ENCODE peak calls at places on chromosomes 13 and 19, in four cellular contexts. One of them, this sample, is unnamed.
A peak's percentile ranks its signal among the peaks of the same experiment; 100 is the strongest.

GRCh38 chr13:87788363-87788762 is 117.2 kb downstream of the SLITRK5 start:
- DNase-seq in C1 segment of cervical spinal cord: no peak
- DNase-seq in renal cortical epithelial cell: no peak
- DNase-seq in HS-5: no peak
- DNase-seq in this sample: no peak

GRCh38 chr13:98975822-98976261 is 2.0 kb downstream of the DOCK9 start:
- DNase-seq in HS-5: no peak
- DNase-seq in C1 segment of cervical spinal cord: no peak
- DNase-seq in renal cortical epithelial cell: peak; percentile 51
- DNase-seq in this sample: no peak

GRCh38 chr13:34458756-34459462 is 483.2 kb upstream of the NBEA start:
- DNase-seq in renal cortical epithelial cell: no peak
- DNase-seq in C1 segment of cervical spinal cord: no peak
- DNase-seq in HS-5: no peak
- DNase-seq in this sample: no peak

GRCh38 chr19:15173746-15174404 is 26.9 kb downstream of the NOTCH3 start:
- DNase-seq in C1 segment of cervical spinal cord: no peak
- DNase-seq in renal cortical epithelial cell: peak; percentile 13
- DNase-seq in HS-5: no peak
- DNase-seq in this sample: no peak

GRCh38 chr13:110518150-110518525 is 43.4 kb downstream of the RAB20 start:
- DNase-seq in HS-5: no peak
- DNase-seq in renal cortical epithelial cell: no peak
- DNase-seq in C1 segment of cervical spinal cord: no peak
- DNase-seq in this sample: no peak

GRCh38 chr19:18091217-18091608 is 4.5 kb upstream of the IL12RB1 start:
- DNase-seq in renal cortical epithelial cell: no peak
- DNase-seq in C1 segment of cervical spinal cord: no peak
- DNase-seq in HS-5: no peak
- DNase-seq in this sample: peak; percentile 17

GRCh38 chr19:14073925-14074838 is 1.6 kb downstream of the MISP3 start:
- DNase-seq in C1 segment of cervical spinal cord: no peak
- DNase-seq in HS-5: peak; percentile 35
- DNase-seq in renal cortical epithelial cell: no peak
- DNase-seq in this sample: no peak

GRCh38 chr13:50693755-50694154 is 149.7 kb downstream of the DLEU7 start:
- DNase-seq in C1 segment of cervical spinal cord: no peak
- DNase-seq in renal cortical epithelial cell: no peak
- DNase-seq in HS-5: no peak
- DNase-seq in this sample: peak; percentile 6

GRCh38 chr13:28117689-28118377 is 17.5 kb upstream of the FLT3 start:
- DNase-seq in HS-5: no peak
- DNase-seq in renal cortical epithelial cell: no peak
- DNase-seq in C1 segment of cervical spinal cord: no peak
- DNase-seq in this sample: no peak

GRCh38 chr13:23384111-23384510 is 49.4 kb downstream of the SACS start:
- DNase-seq in C1 segment of cervical spinal cord: no peak
- DNase-seq in renal cortical epithelial cell: peak; percentile 82
- DNase-seq in HS-5: no peak
- DNase-seq in this sample: no peak

GRCh38 chr13:36030670-36031331 is 100.4 kb downstream of the DCLK1 start:
- DNase-seq in HS-5: no peak
- DNase-seq in C1 segment of cervical spinal cord: no peak
- DNase-seq in renal cortical epithelial cell: no peak
- DNase-seq in this sample: no peak

GRCh38 chr19:5905072-5905778 is 553 bp downstream of the VMAC start:
- DNase-seq in HS-5: no peak
- DNase-seq in C1 segment of cervical spinal cord: no peak
- DNase-seq in renal cortical epithelial cell: no peak
- DNase-seq in this sample: no peak

GRCh38 chr13:99265823-99266426 is 7.7 kb upstream of the GPR18 start:
- DNase-seq in renal cortical epithelial cell: peak; percentile 56
- DNase-seq in HS-5: no peak
- DNase-seq in C1 segment of cervical spinal cord: no peak
- DNase-seq in this sample: no peak

GRCh38 chr13:112897603-112897955 is 71.4 kb upstream of the MCF2L start:
- DNase-seq in renal cortical epithelial cell: no peak
- DNase-seq in HS-5: no peak
- DNase-seq in C1 segment of cervical spinal cord: no peak
- DNase-seq in this sample: no peak

GRCh38 chr19:30070970-30071632 is 129.1 kb downstream of the URI1 start:
- DNase-seq in HS-5: no peak
- DNase-seq in C1 segment of cervical spinal cord: no peak
- DNase-seq in renal cortical epithelial cell: no peak
- DNase-seq in this sample: no peak

GRCh38 chr19:18762125-18763023 is 28.7 kb downstream of the COMP start:
- DNase-seq in C1 segment of cervical spinal cord: peak; percentile 15
- DNase-seq in renal cortical epithelial cell: peak; percentile 71
- DNase-seq in HS-5: no peak
- DNase-seq in this sample: no peak

GRCh38 chr19:13029301-13029880 is 34.1 kb downstream of the NFIX start:
- DNase-seq in renal cortical epithelial cell: no peak
- DNase-seq in HS-5: no peak
- DNase-seq in C1 segment of cervical spinal cord: no peak
- DNase-seq in this sample: no peak

GRCh38 chr13:66640231-66640630 is 589.9 kb downstream of the PCDH9 start:
- DNase-seq in C1 segment of cervical spinal cord: no peak
- DNase-seq in HS-5: no peak
- DNase-seq in renal cortical epithelial cell: peak; percentile 91
- DNase-seq in this sample: no peak

GRCh38 chr19:15544283-15544682 is 36.0 kb downstream of the CYP4F22 start:
- DNase-seq in renal cortical epithelial cell: no peak
- DNase-seq in HS-5: no peak
- DNase-seq in C1 segment of cervical spinal cord: no peak
- DNase-seq in this sample: no peak

GRCh38 chr19:12994701-12995595 is at the start of gene NFIX:
- DNase-seq in HS-5: no peak
- DNase-seq in C1 segment of cervical spinal cord: no peak
- DNase-seq in renal cortical epithelial cell: no peak
- DNase-seq in this sample: no peak

This sample was measured in substantia nigra.